ENCODE peak calls at places on chromosomes 11 and 22, in five cellular contexts. C is GM12878, W is A549, V is WTC11, Q is HepG2. A is an unnamed sample.

GRCh38 chr11:99325807-99326206 is 305.1 kb downstream of the CNTN5 start:
- DNase-seq in W (peak), V (no peak), C (no peak), Q (peak), A (no peak)

GRCh38 chr22:29717789-29718188 is 2.0 kb upstream of the CABP7 start:
- DNase-seq in C (no peak), Q (no peak), W (no peak), V (no peak), A (no peak)

GRCh38 chr11:68028802-68029475 is 1.5 kb upstream of the NDUFS8 start:
- DNase-seq in C (no peak), V (no peak), W (peak), Q (no peak), A (no peak)

GRCh38 chr11:130548491-130548833 is 100.0 kb downstream of the ADAMTS15 start:
- DNase-seq in V (no peak), Q (no peak), C (no peak), W (no peak), A (no peak)

GRCh38 chr11:112355726-112356125 is 95.1 kb upstream of the PLET1 start:
- DNase-seq in W (peak), C (no peak), V (peak), Q (no peak), A (peak)

GRCh38 chr11:129410561-129410960 is 34.9 kb downstream of the BARX2 start:
- DNase-seq in Q (no peak), W (no peak), C (no peak), V (no peak), A (no peak)

GRCh38 chr22:31346733-31347250 is 646 bp upstream of the PATZ1 start:
- DNase-seq in V (no peak), Q (peak), C (no peak), W (peak), A (peak)

GRCh38 chr11:45648931-45649330 is 16.5 kb downstream of the CHST1 start:
- DNase-seq in W (no peak), Q (no peak), C (no peak), V (no peak), A (no peak)

GRCh38 chr22:37057796-37058510 is 6.4 kb downstream of the KCTD17 start:
- DNase-seq in W (no peak), C (no peak), Q (no peak), V (no peak), A (no peak)

GRCh38 chr11:128610765-128611617 is 23.6 kb upstream of the ETS1 start:
- DNase-seq in C (peak), W (no peak), V (no peak), Q (no peak), A (no peak)

GRCh38 chr22:44999687-45000086 is 10.1 kb downstream of the PHF21B start:
- DNase-seq in Q (no peak), W (no peak), V (no peak), C (no peak), A (no peak)

GRCh38 chr11:85307381-85307780 is 319.8 kb downstream of the DLG2 start:
- DNase-seq in W (no peak), C (no peak), Q (no peak), V (no peak), A (no peak)

GRCh38 chr11:67314218-67314617 is 10.9 kb downstream of the SSH3 start:
- DNase-seq in W (no peak), Q (no peak), C (no peak), V (no peak), A (peak)

GRCh38 chr22:34587357-34588356 is 478.3 kb upstream of the ISX start:
- DNase-seq in W (no peak), Q (no peak), C (no peak), V (no peak), A (no peak)

GRCh38 chr11:61037694-61038093 is 64.6 kb upstream of the CD5 start:
- DNase-seq in C (no peak), Q (no peak), V (no peak), W (no peak), A (no peak)

GRCh38 chr11:116231540-116231939 is 541.2 kb downstream of the BUD13 start:
- DNase-seq in Q (no peak), C (no peak), W (no peak), V (no peak), A (no peak)

GRCh38 chr11:116233581-116233980 is 539.2 kb downstream of the BUD13 start:
- DNase-seq in C (no peak), Q (no peak), W (no peak), V (no peak), A (no peak)

GRCh38 chr11:116230453-116230852 is 542.3 kb downstream of the BUD13 start:
- DNase-seq in W (no peak), Q (no peak), V (no peak), C (no peak), A (no peak)

GRCh38 chr11:116234989-116235567 is 537.7 kb downstream of the BUD13 start:
- DNase-seq in W (no peak), V (peak), C (no peak), Q (no peak), A (no peak)

GRCh38 chr11:116232364-116232801 is 540.4 kb downstream of the BUD13 start:
- DNase-seq in Q (no peak), V (no peak), C (no peak), W (no peak), A (no peak)
- TF ChIP-seq ESRRA in Q (no peak), V (no peak), C (no peak), W (no peak), A (no peak)

GRCh38 chr11:70243912-70244652 is 26.4 kb upstream of the PPFIA1 start:
- DNase-seq in C (no peak), V (no peak), W (peak), Q (no peak), A (no peak)

GRCh38 chr11:70246196-70246595 is 24.3 kb upstream of the PPFIA1 start:
- DNase-seq in V (no peak), W (no peak), Q (no peak), C (no peak), A (no peak)

GRCh38 chr11:70247042-70247709 is 23.3 kb upstream of the PPFIA1 start:
- DNase-seq in Q (no peak), W (no peak), C (no peak), V (no peak), A (no peak)

GRCh38 chr11:70242885-70243284 is 27.6 kb upstream of the PPFIA1 start:
- DNase-seq in W (no peak), C (no peak), Q (no peak), V (no peak), A (no peak)

DNA sequence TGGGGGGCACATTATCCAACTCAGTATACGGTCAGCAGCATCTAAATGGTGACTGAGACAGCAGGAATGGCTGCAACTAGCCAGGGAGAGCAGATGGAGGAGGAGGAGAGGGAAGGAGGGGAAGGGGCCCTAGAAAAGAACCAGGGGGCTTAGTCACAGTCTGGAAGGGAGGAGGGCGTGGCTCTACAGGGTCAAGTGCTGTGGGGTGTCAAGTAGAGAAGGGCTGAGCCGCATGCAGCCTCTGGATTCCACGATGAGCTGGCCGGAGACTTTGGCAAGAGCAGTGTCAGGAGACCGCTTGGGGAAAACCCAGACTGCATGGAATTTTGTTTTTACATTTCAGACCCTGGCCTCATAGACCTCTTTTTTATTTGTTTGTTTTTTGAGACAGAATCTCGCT is 25.8 kb upstream of the PPFIA1 start:
- DNase-seq in C (no peak), W (peak), Q (no peak), V (no peak), A (no peak)
- TF ChIP-seq ESRRA in C (no peak), W (no peak), Q (no peak), V (no peak), A (no peak)

GRCh38 chr22:20783844-20784723 is 10.2 kb downstream of the SERPIND1 start:
- DNase-seq in Q (peak), C (peak), W (peak), V (peak), A (peak)
- TF ChIP-seq ESRRA in Q (no peak), C (no peak), W (no peak), V (no peak), A (no peak)

GRCh38 chr11:46898396-46899095 is 19.8 kb downstream of the LRP4 start:
- DNase-seq in Q (no peak), C (no peak), V (no peak), W (no peak), A (no peak)
- TF ChIP-seq ESRRA in Q (no peak), C (no peak), V (no peak), W (no peak), A (no peak)

GRCh38 chr11:78313181-78313788 is 104.3 kb downstream of the GAB2 start:
- DNase-seq in C (no peak), W (peak), Q (peak), V (no peak), A (no peak)
- TF ChIP-seq ESRRA in C (no peak), W (no peak), Q (no peak), V (no peak), A (no peak)

GRCh38 chr11:47986742-47987141 is 6.4 kb downstream of the PTPRJ start:
- DNase-seq in W (no peak), Q (no peak), V (no peak), C (no peak), A (no peak)

GRCh38 chr11:47987310-47987709 is 7.0 kb downstream of the PTPRJ start:
- DNase-seq in Q (no peak), V (no peak), C (no peak), W (peak), A (no peak)

GRCh38 chr11:47986219-47986618 is 5.9 kb downstream of the PTPRJ start:
- DNase-seq in V (no peak), Q (no peak), W (no peak), C (no peak), A (no peak)

GRCh38 chr11:47989779-47990178 is 9.4 kb downstream of the PTPRJ start:
- DNase-seq in Q (no peak), W (no peak), V (no peak), C (no peak), A (no peak)

DNA sequence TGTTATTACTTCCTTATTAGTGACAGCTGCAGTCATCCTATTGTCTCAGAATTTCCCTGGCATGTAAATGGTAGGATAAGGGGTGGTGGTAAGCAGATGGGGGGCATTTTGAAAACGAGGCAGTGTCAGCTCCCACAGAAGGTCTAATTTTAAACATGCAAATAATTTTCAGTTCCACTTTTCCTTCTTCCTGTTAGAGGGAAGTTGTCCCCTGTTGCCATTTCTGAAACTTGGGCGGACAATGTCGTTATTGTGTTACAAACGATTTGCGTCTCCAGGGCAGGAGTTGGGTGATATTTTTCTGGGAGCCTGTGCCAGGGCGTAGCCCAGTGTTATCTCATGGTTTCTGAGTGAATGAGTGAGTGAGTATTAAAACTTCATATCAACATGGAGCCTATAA is 7.4 kb downstream of the PTPRJ start:
- DNase-seq in V (no peak), Q (no peak), W (no peak), C (no peak), A (no peak)
- TF ChIP-seq ESRRA in V (no peak), Q (no peak), W (no peak), C (no peak), A (no peak)

GRCh38 chr11:6410695-6411430 is 8.0 kb downstream of the APBB1 start:
- DNase-seq in C (no peak), Q (no peak), W (no peak), V (no peak), A (no peak)
- TF ChIP-seq ESRRA in C (no peak), Q (no peak), W (no peak), V (no peak), A (no peak)

GRCh38 chr11:43644626-43645299 is 35.8 kb upstream of the HSD17B12 start:
- DNase-seq in V (no peak), C (no peak), Q (peak), W (no peak), A (peak)
- TF ChIP-seq ESRRA in V (no peak), C (no peak), Q (no peak), W (no peak), A (no peak)